ENCODE peak calls at places on chromosomes 6 and 20, in seven cellular contexts. Z is trophoblast cell, R is IMR-90, Q is mesendoderm, W is neuronal stem cell, G is H1, I is H9. J is an unnamed sample.

GRCh38 chr20:32978009-32978335 is 26.3 kb downstream of the SUN5 start:
- DNase-seq in Z (no peak), R (no peak), Q (no peak), W (no peak), G (no peak), I (no peak), J (no peak)

GRCh38 chr20:63979549-63980316 is at the start of gene SAMD10:
- DNase-seq in Z (peak; percentile 51), R (peak; percentile 53), Q (peak; percentile 42), W (no peak), G (peak; percentile 66), I (peak; percentile 60), J (peak; percentile 70)

GRCh38 chr6:157648561-157648960 is 174.5 kb upstream of the SNX9 start:
- DNase-seq in Z (no peak), R (peak; percentile 37), Q (no peak), W (no peak), G (no peak), I (no peak), J (peak; percentile 15)

GRCh38 chr20:19886666-19887288 is 128.7 kb downstream of the RIN2 start:
- DNase-seq in Z (no peak), R (peak; percentile 56), Q (peak; percentile 65), W (no peak), G (no peak), I (no peak), J (peak; percentile 65)

GRCh38 chr6:18307006-18307405 is 42.7 kb upstream of the DEK start:
- DNase-seq in Z (peak; percentile 29), R (peak; percentile 48), Q (peak; percentile 91), W (no peak), G (no peak), I (peak; percentile 31), J (peak; percentile 34)

GRCh38 chr20:33262658-33263065 is 20.4 kb upstream of the BPIFB1 start:
- DNase-seq in Z (peak; percentile 65), R (peak; percentile 53), Q (peak; percentile 82), W (peak; percentile 38), G (no peak), I (peak; percentile 75), J (peak; percentile 60)

GRCh38 chr6:22298393-22299010 is 1.7 kb upstream of the PRL start:
- DNase-seq in Z (no peak), R (peak; percentile 62), Q (no peak), W (no peak), G (no peak), I (no peak), J (no peak)

GRCh38 chr6:97059473-97059872 is 134.9 kb downstream of the KLHL32 start:
- DNase-seq in Z (peak; percentile 56), R (peak; percentile 37), Q (peak; percentile 22), W (no peak), G (no peak), I (no peak), J (peak; percentile 50)

GRCh38 chr20:48019496-48019895 is 234.2 kb upstream of the SULF2 start:
- DNase-seq in Z (peak; percentile 20), R (no peak), Q (no peak), W (no peak), G (no peak), I (no peak), J (no peak)

GRCh38 chr6:24325978-24326377 is 31.9 kb downstream of the DCDC2 start:
- DNase-seq in Z (no peak), R (no peak), Q (no peak), W (no peak), G (no peak), I (no peak), J (no peak)
- H2BK120ac ChIP-seq in Z (no peak overlapping the region), R (no peak overlapping the region), Q (no peak overlapping the region), W (no peak overlapping the region), G (no peak overlapping the region), I (no peak overlapping the region), J (no peak overlapping the region)

GRCh38 chr6:41604006-41604405 is 34.3 kb upstream of the MDFI start:
- DNase-seq in Z (no peak), R (no peak), Q (no peak), W (no peak), G (no peak), I (no peak), J (no peak)
- H2BK120ac ChIP-seq in Z (peak overlapping the region; percentile 6), R (no peak overlapping the region), Q (no peak overlapping the region), W (no peak overlapping the region), G (no peak overlapping the region), I (no peak overlapping the region), J (no peak overlapping the region)

GRCh38 chr6:106913111-106913510 is 61.4 kb downstream of the CD24 start:
- DNase-seq in Z (peak; percentile 97), R (no peak), Q (no peak), W (no peak), G (no peak), I (no peak), J (no peak)
- H2BK120ac ChIP-seq in Z (no peak overlapping the region), R (no peak overlapping the region), Q (no peak overlapping the region), W (no peak overlapping the region), G (no peak overlapping the region), I (no peak overlapping the region), J (no peak overlapping the region)

GRCh38 chr6:35054743-35055130 is 86.4 kb downstream of the TCP11 start:
- DNase-seq in Z (no peak), R (no peak), Q (no peak), W (no peak), G (no peak), I (no peak), J (no peak)
- H2BK120ac ChIP-seq in Z (no peak overlapping the region), R (no peak overlapping the region), Q (no peak overlapping the region), W (no peak overlapping the region), G (no peak overlapping the region), I (no peak overlapping the region), J (no peak overlapping the region)

J was measured in mesenchymal stem cell.